ENCODE peak calls at places on chromosome 19, in eight cellular contexts. I is mammary epithelial cell; R is SK-N-SH; P is effector memory CD4-positive, alpha-beta T cell; T is mucosa of descending colon; U is colonic mucosa; O is heart left ventricle; Y is neuronal stem cell. G is an unnamed sample. For H3K9me3 and H3K4me1, the result is how much of the 10 kb centered on the place peaks cover.

GRCh38 chr19:45899919-45900589 is 2.4 kb downstream of the MYPOP start:
- DNase-seq in T (no peak), U (no peak), Y (no peak), R (no peak), O (no peak), I (no peak), P (no peak), G (no peak)

GRCh38 chr19:10808937-10809655 is 26.9 kb downstream of the TMED1 start:
- DNase-seq in U (no peak), P (peak), R (no peak), Y (no peak), O (no peak), I (peak), T (no peak), G (no peak)

GRCh38 chr19:3062165-3063105 is at the start of gene TLE5:
- DNase-seq in I (no peak), O (peak), P (peak), T (peak), Y (no peak), U (peak), R (peak), G (no peak)

GRCh38 chr19:17358395-17358794 is 18.7 kb downstream of the PLVAP start:
- DNase-seq in T (no peak), P (no peak), O (no peak), Y (no peak), R (no peak), I (no peak), U (no peak), G (no peak)

GRCh38 chr19:38072776-38073411 is 151.1 kb downstream of the DPF1 start:
- DNase-seq in I (no peak), T (no peak), P (no peak), U (no peak), Y (no peak), O (no peak), R (no peak), G (no peak)

GRCh38 chr19:32924200-32924599 is 47.6 kb downstream of the CEP89 start:
- DNase-seq in U (peak), O (no peak), R (no peak), T (no peak), I (no peak), Y (no peak), P (no peak), G (no peak)

GRCh38 chr19:33535176-33535575 is 13.6 kb upstream of the PEPD start:
- DNase-seq in T (no peak), I (peak), O (no peak), Y (no peak), R (no peak), U (no peak), P (no peak), G (no peak)

GRCh38 chr19:44696939-44697669 is 1.8 kb upstream of the CEACAM16 start:
- DNase-seq in O (no peak), U (no peak), P (no peak), Y (no peak), I (no peak), T (no peak), R (no peak), G (no peak)

GRCh38 chr19:38421856-38422255 is 4.2 kb downstream of the RASGRP4 start:
- DNase-seq in P (no peak), R (no peak), I (no peak), T (no peak), O (no peak), Y (no peak), U (no peak), G (no peak)

DNA sequence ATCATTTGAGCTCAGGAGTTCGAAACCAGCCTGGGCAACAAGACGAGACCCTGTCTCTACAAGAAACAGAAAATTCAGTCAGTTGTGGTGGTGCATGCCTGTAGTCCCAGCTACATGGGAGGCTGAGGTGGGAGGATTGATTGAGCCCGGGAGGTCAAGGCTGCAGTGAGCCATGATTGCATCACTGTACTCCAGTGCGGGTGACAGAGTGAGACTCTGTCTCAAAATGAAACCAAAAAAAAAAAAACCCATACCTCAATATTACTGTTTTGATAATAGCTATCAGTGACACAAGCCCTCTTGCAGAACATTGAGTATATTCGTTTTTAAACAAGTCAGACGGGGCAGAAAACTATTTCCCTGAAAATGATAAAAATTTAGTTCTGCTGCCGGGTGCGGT is 16.2 kb downstream of the ZNF791 start:
- DNase-seq in P (no peak), I (no peak), T (no peak), R (no peak), U (no peak), O (no peak), Y (no peak), G (no peak)
- H3K9me3 ChIP-seq in P (under half), I (half or more), T (under half), R (under half), U (under half), O (under half), Y (half or more), G (under half)

DNA sequence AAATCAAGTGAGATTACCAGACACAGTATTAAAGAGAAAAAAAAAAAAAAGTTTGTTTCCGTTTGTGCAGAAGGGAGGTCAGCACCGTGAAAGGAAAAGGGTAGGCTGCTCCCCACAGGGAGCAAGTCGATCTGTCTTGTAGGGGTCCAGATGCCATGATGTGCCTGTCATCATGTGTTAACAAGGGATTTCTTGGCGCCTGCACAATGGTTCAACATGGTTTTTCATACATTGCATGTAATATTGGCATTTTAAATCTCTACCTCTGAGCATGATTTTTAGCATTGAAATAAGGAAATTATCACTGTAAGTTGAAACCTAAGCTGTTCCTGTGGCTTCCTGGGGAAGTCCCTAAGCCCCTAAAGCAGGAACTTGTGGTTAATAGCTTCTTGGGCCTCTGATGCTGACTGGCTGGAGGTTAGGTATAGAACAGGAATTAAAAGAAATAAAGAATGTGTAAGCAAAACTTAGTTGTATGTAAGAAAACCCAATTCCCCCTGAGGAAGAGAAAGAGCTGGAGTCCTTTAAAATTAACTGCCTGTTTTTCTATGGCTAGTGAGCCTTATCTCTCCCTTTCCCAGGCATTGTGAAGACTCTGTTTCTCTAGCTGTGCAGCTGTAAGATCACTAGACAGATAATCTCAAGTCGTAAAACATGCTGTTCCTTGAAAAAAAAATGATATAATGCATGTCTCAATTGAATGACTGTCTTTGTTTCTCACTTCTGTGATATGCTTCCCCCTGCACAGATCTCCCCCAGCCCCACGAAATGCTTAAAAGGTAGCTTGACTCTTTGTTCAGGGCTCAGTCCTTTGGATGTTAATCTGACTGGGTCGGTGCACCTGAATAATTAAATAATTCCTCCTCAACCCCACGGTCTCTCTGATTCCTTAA is 7.4 kb upstream of the FCGBP start:
- DNase-seq in I (peak), O (no peak), P (peak), Y (peak), T (no peak), R (no peak), U (no peak), G (no peak)
- H3K4me1 ChIP-seq in I (under half), O (half or more), P (half or more), Y (under half), T (under half), R (under half), U (under half), G (under half)

GRCh38 chr19:50329146-50329925 is at the start of gene KCNC3:
- DNase-seq in R (peak), U (peak), P (peak), O (peak), I (peak), T (peak), Y (peak), G (peak)
- H3K4me3 ChIP-seq in R (peak), U (peak), P (peak), O (peak), I (no peak), T (no peak), Y (peak), G (peak)

GRCh38 chr19:56613639-56614038 is 18.5 kb downstream of the ZNF71 start:
- DNase-seq in R (no peak), I (no peak), O (no peak), Y (no peak), U (no peak), T (no peak), P (no peak), G (no peak)

GRCh38 chr19:56617531-56617930 is 22.4 kb downstream of the ZNF71 start:
- DNase-seq in I (no peak), P (no peak), U (no peak), T (no peak), R (no peak), Y (no peak), O (no peak), G (no peak)

GRCh38 chr19:56623006-56623405 is 20.0 kb upstream of the SMIM17 start:
- DNase-seq in Y (no peak), P (no peak), O (no peak), U (no peak), R (no peak), T (no peak), I (no peak), G (no peak)

GRCh38 chr19:56622374-56622773 is 20.6 kb upstream of the SMIM17 start:
- DNase-seq in U (no peak), O (no peak), R (no peak), T (no peak), I (no peak), Y (no peak), P (no peak), G (no peak)

DNA sequence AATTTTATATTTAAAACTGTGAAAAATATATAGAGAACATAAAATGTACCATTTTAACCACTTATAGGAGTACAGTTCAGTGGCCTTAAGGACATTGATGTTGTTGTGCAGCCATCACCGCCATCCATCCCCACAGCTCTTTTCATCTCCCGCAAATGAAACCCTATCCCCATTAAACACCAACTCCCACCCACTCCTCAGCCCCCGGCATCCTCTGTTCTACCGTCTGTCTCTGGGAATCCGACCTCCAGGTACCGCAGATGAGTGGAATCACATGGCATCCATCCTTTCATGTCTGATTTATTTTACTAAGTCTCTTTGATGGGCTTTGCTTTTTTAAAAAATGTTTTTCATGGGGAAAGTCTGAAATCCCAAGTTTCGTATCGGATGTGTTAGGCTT is 23.8 kb upstream of the SMIM17 start:
- DNase-seq in Y (no peak), U (no peak), R (no peak), P (no peak), I (no peak), O (no peak), T (no peak), G (no peak)
- H3K9me3 ChIP-seq in Y (half or more), U (under half), R (under half), P (half or more), I (under half), O (under half), T (half or more), G (under half)

DNA sequence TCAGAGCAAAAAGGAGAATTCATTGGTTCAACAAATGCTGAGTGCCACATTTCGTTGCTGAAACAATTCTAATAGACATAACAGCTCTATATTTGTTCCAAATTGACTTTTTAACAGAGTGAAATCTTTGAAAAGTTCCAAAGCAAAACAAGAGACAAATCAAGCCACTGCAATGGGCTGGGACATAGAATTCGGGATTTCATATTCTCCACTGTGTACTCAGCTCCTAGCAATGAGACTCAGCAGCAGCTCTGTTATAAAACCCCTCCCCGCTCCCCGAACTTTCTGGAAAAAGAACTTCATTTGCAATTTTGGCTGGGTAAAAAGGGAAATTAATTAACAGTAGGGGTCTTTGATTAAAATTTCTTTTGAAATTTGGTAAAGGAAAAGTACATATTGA is 11.3 kb downstream of the RFX2 start:
- DNase-seq in O (no peak), T (no peak), I (no peak), Y (no peak), U (no peak), P (no peak), R (no peak), G (no peak)
- H3K4me1 ChIP-seq in O (half or more), T (under half), I (under half), Y (under half), U (under half), P (under half), R (under half), G (under half)